ENCODE peak calls at places on chromosomes 13 and 19, in ten cellular contexts. W is H54; B is tibial nerve; T is suprapubic skin; N is CD8-positive, alpha-beta memory T cell; Z is fibroblast of the conjunctiva; E is posterior vena cava; V is NCI-H510A treated with DMSO at 0.1 percent for 48 hours; U is esophagus squamous epithelium; Y is stimulated activated CD8-positive, alpha-beta memory T cell treated with anti-CD3 and anti-CD28 coated beads, Interleukin-2, amount 100 ng/mL, for 48 hours. M is an unnamed sample.

GRCh38 chr13:24652346-24652745 is 27.9 kb upstream of the ATP12A start:
- DNase-seq in W (no peak), B (no peak), T (no peak), N (no peak), Z (no peak), E (peak), V (no peak), U (no peak), Y (no peak), M (no peak)

GRCh38 chr19:55169136-55169535 is 2.7 kb upstream of the DNAAF3 start:
- DNase-seq in W (no peak), B (no peak), T (no peak), N (no peak), Z (no peak), E (no peak), V (no peak), U (no peak), Y (no peak), M (no peak)

GRCh38 chr13:113864303-113864890 is 521 bp upstream of the GAS6 start:
- DNase-seq in W (peak), B (no peak), T (no peak), N (no peak), Z (no peak), E (peak), V (no peak), U (no peak), Y (no peak), M (no peak)

GRCh38 chr19:33676999-33677665 is 55.4 kb downstream of the CHST8 start:
- DNase-seq in W (no peak), B (no peak), T (peak), N (no peak), Z (no peak), E (peak), V (no peak), U (no peak), Y (no peak), M (no peak)

GRCh38 chr19:31313291-31314030 is 35.8 kb downstream of the TSHZ3 start:
- DNase-seq in W (no peak), B (no peak), T (no peak), N (no peak), Z (no peak), E (no peak), V (no peak), U (no peak), Y (no peak), M (no peak)

GRCh38 chr19:40718774-40719391 is 2.0 kb downstream of the ITPKC start:
- DNase-seq in W (peak), B (peak), T (peak), N (no peak), Z (peak), E (peak), V (peak), U (no peak), Y (no peak), M (peak)

GRCh38 chr13:24626449-24626848 is 53.8 kb upstream of the ATP12A start:
- DNase-seq in W (no peak), B (no peak), T (peak), N (no peak), Z (no peak), E (no peak), V (no peak), U (no peak), Y (no peak), M (no peak)

GRCh38 chr13:73228546-73228945 is 169.7 kb downstream of the KLF5 start:
- DNase-seq in W (no peak), B (no peak), T (no peak), N (no peak), Z (no peak), E (no peak), V (no peak), U (no peak), Y (no peak), M (no peak)

GRCh38 chr13:111187879-111188643 is 73.0 kb downstream of the ARHGEF7 start:
- DNase-seq in W (peak), B (no peak), T (no peak), N (no peak), Z (no peak), E (no peak), V (no peak), U (no peak), Y (no peak), M (no peak)

GRCh38 chr19:45098521-45099464 is 5.8 kb downstream of the PPP1R37 start:
- DNase-seq in W (no peak), B (no peak), T (no peak), N (no peak), Z (peak), E (no peak), V (no peak), U (no peak), Y (no peak), M (no peak)

GRCh38 chr19:55460670-55461258 is 678 bp downstream of the ISOC2 start:
- DNase-seq in W (no peak), B (peak), T (peak), N (peak), Z (peak), E (peak), V (peak), U (no peak), Y (peak), M (peak)

GRCh38 chr19:5001547-5002131 is 32.7 kb downstream of the KDM4B start:
- DNase-seq in W (peak), B (no peak), T (no peak), N (no peak), Z (peak), E (no peak), V (no peak), U (no peak), Y (peak), M (no peak)

GRCh38 chr19:8831832-8832131 is 322 bp downstream of the ZNF558 start:
- DNase-seq in W (no peak), B (no peak), T (no peak), N (no peak), Z (no peak), E (no peak), V (no peak), U (no peak), Y (no peak), M (no peak)

GRCh38 chr13:112619730-112620639 is 32.0 kb upstream of the TUBGCP3 start:
- DNase-seq in W (no peak), B (no peak), T (no peak), N (no peak), Z (no peak), E (peak), V (peak), U (no peak), Y (no peak), M (no peak)

GRCh38 chr13:34672631-34673030 is 269.4 kb upstream of the NBEA start:
- DNase-seq in W (no peak), B (no peak), T (no peak), N (no peak), Z (no peak), E (no peak), V (no peak), U (no peak), Y (no peak), M (no peak)

GRCh38 chr19:39966617-39967016 is 4.3 kb upstream of the PSMC4 start:
- DNase-seq in W (no peak), B (no peak), T (no peak), N (no peak), Z (no peak), E (no peak), V (no peak), U (no peak), Y (no peak), M (no peak)